ENCODE peak calls at places on chromosomes 4 and X, in nine cellular contexts. U, H, Q, M, D, V, K, T and Y are unnamed samples.

GRCh38 chrX:154780968-154781367 is 18.3 kb downstream of the DKC1 start:
- DNase-seq in M (no peak), Q (no peak), D (no peak), H (no peak), K (no peak), U (no peak), T (no peak), V (no peak), Y (no peak)

GRCh38 chr4:40264497-40264896 is 67.7 kb downstream of the RHOH start:
- DNase-seq in V (no peak), T (no peak), M (no peak), K (no peak), D (no peak), U (peak), Q (peak), H (no peak), Y (no peak)

GRCh38 chr4:39699676-39700409 is 1.9 kb downstream of the UBE2K start:
- DNase-seq in V (no peak), Q (peak), T (no peak), D (no peak), H (peak), K (no peak), M (no peak), U (peak), Y (no peak)

GRCh38 chr4:139934336-139934735 is 219.6 kb downstream of the MAML3 start:
- DNase-seq in U (no peak), D (no peak), V (no peak), Q (no peak), M (no peak), T (no peak), K (no peak), H (no peak), Y (no peak)

GRCh38 chrX:29518100-29518499 is 697.3 kb upstream of the MAGEB2 start:
- DNase-seq in H (no peak), V (no peak), U (no peak), Q (no peak), T (no peak), M (no peak), D (no peak), K (no peak), Y (no peak)

GRCh38 chr4:8081621-8082516 is 76.7 kb downstream of the ABLIM2 start:
- DNase-seq in V (no peak), H (no peak), Q (no peak), K (no peak), M (no peak), U (no peak), T (no peak), D (no peak), Y (no peak)

GRCh38 chr4:139719381-139720101 is 53.9 kb downstream of the MGST2 start:
- DNase-seq in H (no peak), V (no peak), D (no peak), U (no peak), K (no peak), M (no peak), Q (no peak), T (no peak), Y (no peak)

GRCh38 chr4:61079976-61080375 is 120.2 kb upstream of the ADGRL3 start:
- DNase-seq in T (no peak), M (no peak), V (no peak), K (no peak), U (no peak), H (no peak), D (no peak), Q (no peak), Y (no peak)

GRCh38 chrX:40945366-40945713 is 139.9 kb upstream of the USP9X start:
- DNase-seq in K (no peak), D (no peak), H (peak), T (no peak), U (peak), Q (peak), V (no peak), M (no peak), Y (no peak)

GRCh38 chr4:158065603-158066002 is 107.2 kb downstream of the GASK1B start:
- DNase-seq in U (no peak), M (no peak), H (no peak), K (no peak), Q (no peak), D (no peak), V (no peak), T (no peak), Y (no peak)

GRCh38 chr4:59518005-59518823 is 1681.9 kb upstream of the ADGRL3 start:
- DNase-seq in M (no peak), D (no peak), U (no peak), Q (no peak), H (no peak), T (no peak), K (no peak), V (no peak), Y (no peak)

GRCh38 chr4:8593268-8594096 is 917 bp downstream of the CPZ start:
- DNase-seq in D (no peak), K (no peak), M (no peak), T (no peak), Q (no peak), V (no peak), U (no peak), H (no peak), Y (no peak)

GRCh38 chr4:8928074-8928473 is 56.4 kb upstream of the HMX1 start:
- DNase-seq in K (no peak), T (no peak), Q (no peak), D (no peak), V (no peak), H (no peak), U (no peak), M (peak), Y (no peak)

GRCh38 chrX:67607436-67607835 is 63.6 kb downstream of the AR start:
- DNase-seq in M (no peak), Q (no peak), H (no peak), V (no peak), T (no peak), U (peak), D (no peak), K (no peak), Y (no peak)

GRCh38 chr4:40195182-40196177 is 1.4 kb upstream of the RHOH start:
- DNase-seq in U (no peak), V (no peak), Q (no peak), H (no peak), M (no peak), K (no peak), D (no peak), T (no peak), Y (no peak)

GRCh38 chrX:154654925-154655324 is 1.5 kb upstream of the CTAG2 start:
- DNase-seq in V (no peak), D (no peak), U (no peak), T (no peak), M (peak), H (no peak), Q (no peak), K (no peak), Y (no peak)

GRCh38 chrX:149759824-149760223 is 14.0 kb upstream of the HSFX1 start:
- DNase-seq in H (no peak), V (no peak), D (no peak), M (peak), U (no peak), Q (no peak), T (no peak), K (no peak), Y (no peak)

GRCh38 chr4:71709961-71710360 is 73.9 kb downstream of the GC start:
- DNase-seq in H (peak), D (no peak), T (no peak), V (no peak), Q (peak), U (no peak), M (no peak), K (no peak), Y (no peak)

GRCh38 chrX:136711147-136711546 is 63.2 kb downstream of the CD40LG start:
- DNase-seq in U (peak), Q (peak), H (peak), T (no peak), V (no peak), M (no peak), K (no peak), D (no peak), Y (no peak)

GRCh38 chrX:48864210-48864609 is 28.8 kb upstream of the PCSK1N start:
- DNase-seq in T (no peak), D (no peak), M (peak), K (peak), V (no peak), H (peak), U (peak), Q (peak), Y (peak)

GRCh38 chr4:154590329-154591006 is at the start of gene FGA:
- DNase-seq in H (no peak), U (no peak), Q (no peak), T (no peak), M (no peak), D (no peak), K (no peak), V (no peak), Y (no peak)

GRCh38 chr4:88382621-88383020 is 4.0 kb downstream of the HERC6 start:
- DNase-seq in V (no peak), M (no peak), T (no peak), Q (no peak), D (peak), K (no peak), H (no peak), U (no peak), Y (no peak)

GRCh38 chrX:47093248-47093647 is 15.0 kb downstream of the RGN start:
- DNase-seq in H (peak), K (no peak), D (no peak), U (peak), T (no peak), Q (no peak), V (no peak), M (no peak), Y (no peak)

GRCh38 chr4:186810613-186811150 is 87.0 kb upstream of the FAT1 start:
- DNase-seq in K (no peak), V (no peak), D (no peak), U (no peak), H (no peak), M (no peak), Q (no peak), T (no peak), Y (no peak)

GRCh38 chr4:186144596-186145569 is 40.4 kb downstream of the FAM149A start:
- DNase-seq in H (peak), D (no peak), Q (no peak), M (peak), T (no peak), U (peak), V (peak), K (no peak), Y (peak)

GRCh38 chrX:18674417-18674787 is 2.5 kb upstream of the RS1 start:
- DNase-seq in H (no peak), Q (no peak), D (no peak), K (no peak), T (peak), M (peak), U (peak), V (peak), Y (peak)